ENCODE peak calls at places on chromosomes 13 and 19, in seven cellular contexts. R is upper lobe of left lung, D is prostate gland, C is K562, Q is transverse colon, Y is breast epithelium, F is stomach. N is an unnamed sample.

GRCh38 chr13:97267418-97268059 is 45.4 kb downstream of the MBNL2 start:
- DNase-seq in R (no peak), D (no peak), C (no peak), Q (no peak), Y (peak; percentile 48), F (no peak), N (no peak)

GRCh38 chr13:64817721-64818120 is 2412.4 kb downstream of the PCDH9 start:
- DNase-seq in R (no peak), D (no peak), C (no peak), Q (no peak), Y (no peak), F (no peak), N (no peak)

GRCh38 chr19:32464279-32464678 is 58.7 kb downstream of the DPY19L3 start:
- DNase-seq in R (no peak), D (no peak), C (no peak), Q (no peak), Y (no peak), F (no peak), N (no peak)

GRCh38 chr13:45809810-45810394 is 41.7 kb downstream of the SIAH3 start:
- DNase-seq in R (no peak), D (no peak), C (no peak), Q (no peak), Y (no peak), F (no peak), N (no peak)

GRCh38 chr13:100600915-100601314 is 12.3 kb upstream of the GGACT start:
- DNase-seq in R (no peak), D (no peak), C (peak; percentile 91), Q (no peak), Y (no peak), F (no peak), N (no peak)

GRCh38 chr19:30449673-30450072 is 77.5 kb downstream of the ZNF536 start:
- DNase-seq in R (no peak), D (no peak), C (no peak), Q (no peak), Y (no peak), F (no peak), N (no peak)

GRCh38 chr13:95784891-95785290 is 108.0 kb downstream of the DNAJC3 start:
- DNase-seq in R (no peak), D (no peak), C (no peak), Q (no peak), Y (no peak), F (no peak), N (no peak)

GRCh38 chr13:85009447-85009846 is 789.8 kb downstream of the SLITRK6 start:
- DNase-seq in R (no peak), D (no peak), C (no peak), Q (no peak), Y (no peak), F (no peak), N (no peak)

GRCh38 chr13:97700306-97700848 is 253.1 kb upstream of the IPO5 start:
- DNase-seq in R (no peak), D (no peak), C (no peak), Q (no peak), Y (no peak), F (no peak), N (no peak)

GRCh38 chr13:100089633-100090032 is 740 bp downstream of the PCCA start:
- DNase-seq in R (no peak), D (peak; percentile 53), C (peak; percentile 10), Q (no peak), Y (no peak), F (no peak), N (no peak)

GRCh38 chr13:19766637-19767036 is 16.1 kb downstream of the PSPC1 start:
- DNase-seq in R (no peak), D (no peak), C (peak; percentile 8), Q (no peak), Y (no peak), F (no peak), N (no peak)

GRCh38 chr13:32837973-32838940 is 178.0 kb upstream of the KL start:
- DNase-seq in R (no peak), D (no peak), C (no peak), Q (no peak), Y (no peak), F (no peak), N (peak; percentile 80)

GRCh38 chr19:47221890-47222289 is 9.1 kb downstream of the BBC3 start:
- DNase-seq in R (no peak), D (no peak), C (no peak), Q (no peak), Y (no peak), F (no peak), N (no peak)

GRCh38 chr13:97986841-97987240 is 33.4 kb downstream of the IPO5 start:
- DNase-seq in R (no peak), D (no peak), C (no peak), Q (no peak), Y (no peak), F (no peak), N (no peak)

GRCh38 chr13:59880468-59880867 is 283.3 kb downstream of the DIAPH3 start:
- DNase-seq in R (no peak), D (no peak), C (no peak), Q (no peak), Y (no peak), F (no peak), N (no peak)

GRCh38 chr19:35545855-35546381 is 492 bp downstream of the TMEM147 start:
- DNase-seq in R (peak; percentile 91), D (no peak), C (peak; percentile 71), Q (peak; percentile 60), Y (peak; percentile 29), F (peak; percentile 42), N (no peak)

GRCh38 chr13:108769213-108770070 is 140.0 kb downstream of the MYO16 start:
- DNase-seq in R (no peak), D (no peak), C (peak; percentile 89), Q (no peak), Y (no peak), F (no peak), N (no peak)

GRCh38 chr13:33262997-33263396 is 22.6 kb downstream of the STARD13 start:
- DNase-seq in R (no peak), D (no peak), C (no peak), Q (no peak), Y (no peak), F (no peak), N (no peak)

GRCh38 chr19:45900661-45901431 is 1.6 kb downstream of the MYPOP start:
- DNase-seq in R (no peak), D (no peak), C (peak; percentile 56), Q (no peak), Y (no peak), F (no peak), N (no peak)

GRCh38 chr13:79901336-79901735 is 420.4 kb downstream of the NDFIP2 start:
- DNase-seq in R (no peak), D (no peak), C (no peak), Q (no peak), Y (no peak), F (no peak), N (no peak)

GRCh38 chr19:3830841-3831589 is 37.8 kb downstream of the ZFR2 start:
- DNase-seq in R (no peak), D (no peak), C (no peak), Q (no peak), Y (no peak), F (no peak), N (no peak)

GRCh38 chr13:114102521-114103288 is 29.7 kb downstream of the RASA3 start:
- DNase-seq in R (peak; percentile 78), D (no peak), C (no peak), Q (peak; percentile 6), Y (no peak), F (no peak), N (no peak)

GRCh38 chr13:19023115-19023514 is 158.5 kb downstream of the TUBA3C start:
- DNase-seq in R (no peak), D (no peak), C (no peak), Q (no peak), Y (no peak), F (no peak), N (no peak)

GRCh38 chr19:53332484-53332883 is 1.1 kb upstream of the ZNF845 start:
- DNase-seq in R (no peak), D (no peak), C (no peak), Q (no peak), Y (no peak), F (no peak), N (no peak)

GRCh38 chr19:53328967-53329366 is 4.6 kb upstream of the ZNF845 start:
- DNase-seq in R (peak; percentile 80), D (no peak), C (no peak), Q (peak; percentile 17), Y (no peak), F (no peak), N (peak; percentile 34)

GRCh38 chr19:53333071-53333465 is 481 bp upstream of the ZNF845 start:
- DNase-seq in R (peak; percentile 58), D (peak; percentile 23), C (peak; percentile 4), Q (peak; percentile 44), Y (peak; percentile 34), F (peak; percentile 42), N (peak; percentile 89)

GRCh38 chr19:53333466-53334449 is at the start of gene ZNF845:
- DNase-seq in R (peak; percentile 99), D (peak; percentile 96), C (peak; percentile 92), Q (peak; percentile 98), Y (peak; percentile 91), F (peak; percentile 98), N (peak; percentile 98)
- TF ChIP-seq POLR2A in R (peak; percentile 72), D (peak; percentile 61), C (peak; percentile 87), Q (peak; percentile 68), Y (peak; percentile 48), F (no peak), N (no peak)

GRCh38 chr19:2550431-2551171 is 74.7 kb downstream of the GADD45B start:
- DNase-seq in R (peak; percentile 80), D (no peak), C (no peak), Q (no peak), Y (no peak), F (no peak), N (no peak)
- H3K27ac ChIP-seq in R (peak overlapping the region; percentile 72), D (no peak overlapping the region), C (no peak overlapping the region), Q (peak overlapping the region; percentile 75), Y (peak overlapping the region; percentile 94), F (no peak overlapping the region), N (peak overlapping the region; percentile 74)

GRCh38 chr19:48833977-48834376 is 2.3 kb downstream of the HSD17B14 start:
- DNase-seq in R (no peak), D (no peak), C (no peak), Q (no peak), Y (no peak), F (no peak), N (no peak)

GRCh38 chr19:48837586-48838191 is 1.4 kb upstream of the HSD17B14 start:
- DNase-seq in R (no peak), D (no peak), C (no peak), Q (no peak), Y (no peak), F (no peak), N (no peak)

GRCh38 chr19:48837081-48837524 is 812 bp upstream of the HSD17B14 start:
- DNase-seq in R (peak; percentile 90), D (peak; percentile 60), C (no peak), Q (peak; percentile 80), Y (peak; percentile 86), F (peak; percentile 56), N (peak; percentile 96)

GRCh38 chr19:48836089-48837017 is at the start of gene HSD17B14:
- DNase-seq in R (peak; percentile 83), D (no peak), C (no peak), Q (peak; percentile 23), Y (peak; percentile 67), F (no peak), N (no peak)

GRCh38 chr19:48835734-48836088 is 580 bp downstream of the HSD17B14 start:
- DNase-seq in R (no peak), D (peak; percentile 94), C (peak; percentile 95), Q (peak; percentile 96), Y (peak; percentile 95), F (peak; percentile 98), N (peak; percentile 99)
- TF ChIP-seq POLR2AphosphoS5 in R (no peak), D (peak; percentile 82), C (no peak), Q (peak; percentile 45), Y (peak; percentile 96), F (no peak), N (peak; percentile 78)

GRCh38 chr13:48492123-48493075 is 40.5 kb downstream of the RCBTB2 start:
- DNase-seq in R (no peak), D (peak; percentile 30), C (peak; percentile 53), Q (peak; percentile 69), Y (peak; percentile 67), F (peak; percentile 52), N (no peak)
- TF ChIP-seq POLR2A in R (no peak), D (no peak), C (no peak), Q (peak; percentile 51), Y (no peak), F (no peak), N (no peak)

N was measured in esophagus muscularis mucosa.